ENCODE peak calls at places on chromosomes 16 and 17, in four cellular contexts. N is transverse colon, R is stomach, T is tibial nerve. Z is an unnamed sample.

GRCh38 chr17:39828443-39828842 is 35.7 kb downstream of the IKZF3 start:
- DNase-seq in N (no peak), R (no peak), T (no peak), Z (no peak)

GRCh38 chr17:37576281-37576680 is 32.9 kb downstream of the SYNRG start:
- DNase-seq in N (no peak), R (no peak), T (no peak), Z (no peak)

GRCh38 chr16:71775949-71776348 is 32.7 kb downstream of the AP1G1 start:
- DNase-seq in N (no peak), R (no peak), T (no peak), Z (no peak)

GRCh38 chr17:31391496-31391949 is at the start of gene RAB11FIP4:
- DNase-seq in N (no peak), R (peak; percentile 22), T (no peak), Z (no peak)

GRCh38 chr17:63700528-63701441 is 860 bp upstream of the LIMD2 start:
- DNase-seq in N (peak; percentile 37), R (peak; percentile 27), T (no peak), Z (no peak)

GRCh38 chr17:33220031-33220430 is 73.1 kb downstream of the ASIC2 start:
- DNase-seq in N (no peak), R (no peak), T (no peak), Z (no peak)

GRCh38 chr17:79002291-79002690 is 7.3 kb downstream of the CANT1 start:
- DNase-seq in N (no peak), R (no peak), T (no peak), Z (peak; percentile 76)

GRCh38 chr16:29653436-29653835 is 9.6 kb upstream of the SPN start:
- DNase-seq in N (no peak), R (no peak), T (no peak), Z (no peak)

GRCh38 chr16:81711609-81712329 is 67.3 kb upstream of the PLCG2 start:
- DNase-seq in N (peak; percentile 41), R (no peak), T (no peak), Z (no peak)

GRCh38 chr17:63841350-63842172 is 924 bp downstream of the SMARCD2 start:
- DNase-seq in N (peak; percentile 65), R (peak; percentile 60), T (peak; percentile 54), Z (peak; percentile 87)

GRCh38 chr16:57711-58110 is 4.1 kb downstream of the SNRNP25 start:
- DNase-seq in N (no peak), R (no peak), T (no peak), Z (no peak)

GRCh38 chr16:57614546-57615343 is 13.7 kb upstream of the ADGRG1 start:
- DNase-seq in N (no peak), R (peak; percentile 25), T (no peak), Z (peak; percentile 74)

GRCh38 chr17:4658478-4659305 is 17.2 kb upstream of the ALOX15 start:
- DNase-seq in N (no peak), R (no peak), T (no peak), Z (peak; percentile 24)

GRCh38 chr16:10895053-10895946 is 18.3 kb downstream of the CIITA start:
- DNase-seq in N (peak; percentile 33), R (no peak), T (peak; percentile 41), Z (no peak)

GRCh38 chr17:42472709-42473521 is 14.2 kb downstream of the ATP6V0A1 start:
- DNase-seq in N (no peak), R (no peak), T (no peak), Z (no peak)

GRCh38 chr17:43416998-43417891 is 18.5 kb downstream of the ARL4D start:
- DNase-seq in N (peak; percentile 76), R (peak; percentile 40), T (no peak), Z (no peak)

DNA sequence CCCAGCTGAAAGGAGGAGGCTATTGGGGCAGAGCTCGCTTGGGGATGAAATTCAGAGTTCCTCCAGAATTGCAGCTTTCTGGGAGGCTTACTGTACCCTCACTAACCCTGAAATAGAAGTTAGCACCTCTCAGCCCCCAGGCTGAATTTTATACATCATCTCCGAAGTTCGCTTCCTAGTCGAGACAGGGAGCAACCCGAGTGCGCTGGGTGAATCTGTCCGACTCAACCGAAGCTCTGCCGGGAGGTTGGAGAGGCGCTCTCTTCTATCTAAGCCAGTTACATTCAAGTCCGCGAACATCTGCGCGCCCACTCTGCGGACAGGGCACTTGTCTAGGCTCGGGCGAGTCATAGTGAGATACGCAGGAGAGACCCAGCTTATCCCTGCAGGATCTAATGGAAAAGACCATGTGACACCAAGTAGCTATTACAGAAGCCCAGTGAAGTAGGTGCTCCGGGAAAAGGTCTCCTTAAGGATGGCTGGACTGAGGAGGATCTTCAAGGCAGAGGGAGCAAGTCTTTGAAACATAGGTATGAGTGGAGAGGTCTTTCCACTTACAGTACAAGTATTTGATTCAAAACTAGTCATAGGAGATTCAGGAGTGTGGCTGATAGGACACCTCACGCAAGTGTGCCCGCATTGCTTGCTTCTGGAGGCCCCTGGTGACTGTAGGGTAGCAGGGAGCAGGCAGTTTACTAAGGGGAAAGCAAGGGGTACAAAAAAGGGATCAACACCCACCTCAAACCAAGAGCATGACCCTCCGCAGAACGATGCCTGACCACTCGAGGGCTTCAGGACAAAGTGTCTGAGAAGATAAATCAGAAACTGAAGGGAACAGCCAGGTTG is 667 bp upstream of the HES7 start:
- DNase-seq in N (no peak), R (no peak), T (peak; percentile 10), Z (no peak)
- H3K27me3 ChIP-seq in N (peaks cover 76% of the 10 kb centered on the region), R (no peaks in the 10 kb centered on the region), T (no peaks in the 10 kb centered on the region), Z (peaks cover 23% of the 10 kb centered on the region)

GRCh38 chr17:82494236-82495055 is 25.1 kb upstream of the FOXK2 start:
- DNase-seq in N (peak; percentile 90), R (peak; percentile 88), T (peak; percentile 94), Z (peak; percentile 92)
- TF ChIP-seq EP300 in N (no peak), R (no peak), T (peak; percentile 86), Z (no peak)

GRCh38 chr17:3602499-3602898 is 6.7 kb downstream of the TRPV1 start:
- DNase-seq in N (no peak), R (no peak), T (no peak), Z (no peak)
- H3K27me3 ChIP-seq in N (no peaks in the 10 kb centered on the region), R (no peaks in the 10 kb centered on the region), T (no peaks in the 10 kb centered on the region), Z (no peaks in the 10 kb centered on the region)

DNA sequence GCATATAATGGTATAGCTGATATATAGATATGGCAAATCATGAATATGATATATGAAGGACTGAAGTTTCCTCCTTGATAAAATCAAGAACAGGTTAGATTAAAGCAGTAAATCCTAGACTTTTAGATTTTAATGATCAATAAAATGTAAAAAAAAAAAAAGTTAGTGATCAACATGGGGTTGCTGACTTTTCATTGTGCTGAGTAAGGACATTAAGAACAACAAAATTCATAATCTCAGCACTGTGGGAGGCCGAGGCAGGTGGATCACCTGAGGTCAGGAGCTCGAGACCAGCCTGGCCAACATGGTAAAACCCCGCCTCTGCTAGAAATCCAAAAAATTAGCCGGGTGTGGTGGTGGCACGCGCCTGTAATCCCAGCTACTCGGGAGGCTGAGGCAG is 10.4 kb upstream of the CHD3 start:
- DNase-seq in N (no peak), R (no peak), T (no peak), Z (peak; percentile 47)
- TF ChIP-seq EP300 in N (no peak), R (no peak), T (no peak), Z (no peak)

GRCh38 chr16:85566502-85567100 is 46.5 kb upstream of the GSE1 start:
- DNase-seq in N (peak; percentile 55), R (no peak), T (no peak), Z (no peak)

GRCh38 chr16:85569039-85569614 is 44.0 kb upstream of the GSE1 start:
- DNase-seq in N (no peak), R (peak; percentile 41), T (no peak), Z (no peak)

GRCh38 chr16:85565796-85566501 is 47.2 kb upstream of the GSE1 start:
- DNase-seq in N (no peak), R (no peak), T (no peak), Z (no peak)

GRCh38 chr16:85568519-85568918 is 44.6 kb upstream of the GSE1 start:
- DNase-seq in N (peak; percentile 84), R (peak; percentile 73), T (no peak), Z (peak; percentile 79)

GRCh38 chr16:85567101-85567866 is 45.8 kb upstream of the GSE1 start:
- DNase-seq in N (peak; percentile 89), R (no peak), T (no peak), Z (no peak)
- H3K27me3 ChIP-seq in N (no peaks in the 10 kb centered on the region), R (no peaks in the 10 kb centered on the region), T (no peaks in the 10 kb centered on the region), Z (no peaks in the 10 kb centered on the region)

GRCh38 chr17:17417718-17418151 is 59.1 kb upstream of the MED9 start:
- DNase-seq in N (peak; percentile 50), R (no peak), T (no peak), Z (no peak)
- TF ChIP-seq EP300 in N (no peak), R (no peak), T (no peak), Z (no peak)

DNA sequence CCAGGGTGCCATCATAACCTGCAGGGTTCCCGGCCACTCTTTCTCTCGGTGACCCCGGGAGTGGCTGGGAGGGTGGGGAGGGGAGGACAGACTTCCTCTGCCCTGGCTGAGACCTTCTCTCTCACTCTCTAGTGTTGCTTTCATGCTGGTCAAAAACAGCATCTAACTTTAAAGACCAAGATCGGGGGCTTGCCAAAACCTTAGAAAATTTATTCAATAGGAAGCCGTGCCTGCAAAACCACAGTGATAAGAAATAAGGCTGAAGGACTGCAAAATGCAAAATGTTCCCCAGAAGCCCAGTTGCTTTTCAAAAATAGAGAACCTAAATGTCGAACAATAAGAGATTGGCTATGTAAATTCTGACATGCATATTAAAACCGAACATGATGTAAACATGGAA is 344.0 kb downstream of the FOXL1 start:
- DNase-seq in N (no peak), R (no peak), T (no peak), Z (no peak)
- H3K27me3 ChIP-seq in N (peaks cover 50% of the 10 kb centered on the region), R (no peaks in the 10 kb centered on the region), T (peaks cover 30% of the 10 kb centered on the region), Z (peaks cover 73% of the 10 kb centered on the region)

DNA sequence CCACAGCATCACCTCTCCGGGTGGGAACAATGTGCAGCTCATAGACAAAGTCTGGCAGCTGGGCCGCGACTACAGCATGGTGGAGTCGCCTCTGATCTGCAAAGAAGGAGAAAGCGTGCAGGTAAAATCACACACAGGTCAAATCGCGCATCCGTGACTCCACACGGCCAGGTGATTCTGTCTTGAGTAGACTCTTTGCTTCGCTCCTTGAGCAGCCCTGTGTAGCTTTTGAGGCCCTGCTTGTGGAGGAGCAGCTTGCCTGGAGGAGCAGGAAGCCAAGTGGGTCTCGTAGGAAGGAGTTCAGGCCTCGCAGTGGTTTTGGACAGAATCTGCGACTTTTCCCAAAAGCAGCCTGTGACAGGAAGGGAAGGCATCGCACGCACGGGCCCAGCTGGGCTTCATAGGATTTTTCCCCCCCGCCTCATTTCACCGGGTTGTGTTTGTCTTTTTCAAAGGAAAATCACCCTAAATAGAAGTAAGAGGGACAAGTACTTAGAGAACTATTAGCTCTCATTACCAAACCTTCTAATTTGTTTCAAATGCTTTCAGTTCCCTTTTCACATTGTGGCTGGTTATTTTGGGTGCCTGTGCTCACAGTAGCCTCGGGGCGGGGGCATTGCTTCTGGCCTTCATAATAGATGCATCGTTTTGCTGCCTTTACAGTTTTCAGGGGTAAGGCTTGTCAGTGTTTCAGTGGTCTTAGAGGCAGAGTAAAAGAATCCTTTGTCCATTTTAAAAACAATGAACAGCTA is 71.5 kb downstream of the SEC14L1 start:
- DNase-seq in N (peak; percentile 48), R (no peak), T (no peak), Z (no peak)
- TF ChIP-seq EP300 in N (no peak), R (no peak), T (no peak), Z (no peak)

Z was measured in suprapubic skin.